ENCODE peak calls at places on chromosome 5, in ten cellular contexts. U, G, I, J, K, M, L, P, Q and T are unnamed samples.

GRCh38 chr5:37501152-37501551 is 122.0 kb downstream of the WDR70 start:
- DNase-seq in P (peak; percentile 7), L (no peak), U (no peak), Q (no peak), K (no peak), J (no peak), G (no peak), I (peak; percentile 3), M (no peak), T (no peak)

GRCh38 chr5:147968855-147969254 is 62.5 kb upstream of the C5orf46 start:
- DNase-seq in Q (no peak), G (no peak), I (no peak), J (no peak), K (no peak), P (peak; percentile 55), M (no peak), U (no peak), L (no peak), T (no peak)

GRCh38 chr5:81425569-81425968 is 31.6 kb upstream of the ACOT12 start:
- DNase-seq in L (no peak), J (no peak), K (no peak), G (no peak), U (peak; percentile 75), P (peak; percentile 47), Q (no peak), I (peak; percentile 32), M (no peak), T (no peak)

GRCh38 chr5:148920646-148921288 is 94.4 kb downstream of the ADRB2 start:
- DNase-seq in P (no peak), Q (no peak), K (no peak), U (no peak), J (no peak), G (no peak), I (no peak), M (no peak), L (no peak), T (no peak)

GRCh38 chr5:150562832-150563231 is 54.9 kb downstream of the NDST1 start:
- DNase-seq in J (peak; percentile 37), M (no peak), P (peak; percentile 51), G (peak; percentile 70), Q (no peak), I (peak; percentile 47), K (peak; percentile 7), U (peak; percentile 53), L (no peak), T (no peak)

GRCh38 chr5:158875272-158875679 is 224.4 kb downstream of the EBF1 start:
- DNase-seq in L (no peak), M (no peak), K (no peak), G (no peak), Q (no peak), U (peak; percentile 57), J (no peak), P (no peak), I (no peak), T (no peak)

GRCh38 chr5:55694152-55694830 is 17.8 kb downstream of the SLC38A9 start:
- DNase-seq in Q (no peak), J (no peak), K (no peak), G (no peak), M (no peak), P (peak; percentile 32), I (peak; percentile 34), U (peak; percentile 54), L (no peak), T (no peak)

GRCh38 chr5:141883184-141883947 is 5.2 kb upstream of the PCDH1 start:
- DNase-seq in G (no peak), J (no peak), Q (peak; percentile 57), M (peak; percentile 47), I (no peak), P (no peak), U (no peak), K (peak; percentile 53), L (no peak), T (peak; percentile 75)

GRCh38 chr5:132238169-132238744 is 10.6 kb upstream of the P4HA2 start:
- DNase-seq in P (peak; percentile 51), M (peak; percentile 68), J (peak; percentile 85), L (peak; percentile 80), K (peak; percentile 76), Q (peak; percentile 71), G (peak; percentile 88), U (peak; percentile 82), I (peak; percentile 41), T (peak; percentile 71)

GRCh38 chr5:44388504-44389409 is 463 bp downstream of the FGF10 start:
- DNase-seq in P (no peak), Q (peak; percentile 40), U (no peak), K (peak; percentile 47), G (no peak), I (no peak), L (peak; percentile 42), M (peak; percentile 25), J (no peak), T (peak; percentile 57)

GRCh38 chr5:60262576-60263295 is 369.2 kb upstream of the PDE4D start:
- DNase-seq in K (no peak), U (no peak), Q (no peak), J (no peak), P (no peak), L (no peak), I (no peak), M (no peak), G (no peak), T (no peak)

GRCh38 chr5:56516936-56517521 is 283.9 kb upstream of the ANKRD55 start:
- DNase-seq in P (no peak), G (no peak), K (no peak), J (peak; percentile 66), Q (no peak), U (no peak), I (peak; percentile 67), L (peak; percentile 60), M (peak; percentile 55), T (no peak)

DNA sequence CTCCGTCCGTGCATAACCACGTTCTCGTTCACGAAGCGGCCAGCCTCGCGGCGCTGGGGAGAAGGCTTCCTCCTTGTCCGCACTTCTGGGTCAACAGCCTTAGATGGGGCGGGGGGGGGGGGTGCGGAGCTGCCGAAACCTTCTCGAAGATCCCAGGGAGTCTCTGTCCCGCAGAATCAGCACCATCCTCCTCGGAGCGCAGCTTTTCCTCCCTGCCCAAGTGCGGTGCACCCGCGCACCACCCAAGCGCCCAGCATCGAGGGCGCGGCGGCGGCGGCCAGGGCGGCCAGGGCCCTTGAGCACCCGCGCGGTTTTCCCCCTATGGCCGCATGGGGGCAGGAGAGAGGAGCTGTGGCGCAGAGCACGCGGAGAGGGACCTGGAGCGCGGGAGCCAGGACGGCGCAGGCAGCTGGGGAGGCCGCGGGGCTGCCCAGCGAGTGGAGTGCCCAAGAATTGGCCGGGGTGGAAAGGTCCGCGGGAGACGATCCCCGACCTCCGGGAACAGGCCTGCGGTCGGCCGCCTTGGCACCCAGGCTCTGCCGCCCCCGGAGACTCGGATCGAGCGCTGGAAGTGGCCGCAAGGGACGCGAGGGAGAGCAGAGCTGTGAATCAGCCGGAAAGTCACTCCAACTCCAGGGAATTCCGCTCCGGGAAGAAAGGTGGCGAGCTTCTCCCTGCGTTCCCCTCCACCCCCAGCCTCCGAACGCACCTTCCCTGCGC is 43.1 kb downstream of the TMEM174 start:
- DNase-seq in K (peak; percentile 92), I (peak; percentile 49), P (peak; percentile 77), U (no peak), G (peak; percentile 87), M (peak; percentile 73), Q (peak; percentile 80), J (peak; percentile 87), L (peak; percentile 84), T (peak; percentile 89)
- H3K4me3 ChIP-seq in K (peak overlapping the region; percentile 58), I (peak overlapping the region; percentile 36), P (peak overlapping the region; percentile 38), U (no peak overlapping the region), G (peak overlapping the region; percentile 33), M (no peak overlapping the region), Q (peak overlapping the region; percentile 46), J (peak overlapping the region; percentile 51), L (peak overlapping the region; percentile 4), T (peak overlapping the region; percentile 36)

GRCh38 chr5:139394123-139394653 is 716 bp downstream of the PROB1 start:
- DNase-seq in P (no peak), Q (no peak), M (peak; percentile 73), L (no peak), I (no peak), K (no peak), J (no peak), U (peak; percentile 73), G (peak; percentile 62), T (peak; percentile 70)

GRCh38 chr5:139392324-139392677 is 2.6 kb upstream of the MZB1 start:
- DNase-seq in U (no peak), J (no peak), K (no peak), M (no peak), L (no peak), Q (no peak), I (no peak), P (no peak), G (no peak), T (no peak)

GRCh38 chr5:139392678-139393496 is 2.0 kb downstream of the PROB1 start:
- DNase-seq in Q (peak; percentile 82), M (peak; percentile 67), U (peak; percentile 94), K (peak; percentile 87), P (peak; percentile 52), J (no peak), L (peak; percentile 73), I (no peak), G (peak; percentile 82), T (peak; percentile 84)

GRCh38 chr5:139394654-139395566 is at the start of gene PROB1:
- DNase-seq in P (no peak), L (no peak), I (no peak), M (peak; percentile 85), K (no peak), J (no peak), Q (no peak), U (no peak), G (no peak), T (no peak)

GRCh38 chr5:139393497-139394122 is 1.3 kb downstream of the PROB1 start:
- DNase-seq in K (peak; percentile 59), I (no peak), L (peak; percentile 43), G (no peak), Q (no peak), M (no peak), P (no peak), J (no peak), U (no peak), T (no peak)
- H3K27ac ChIP-seq in K (no peak overlapping the region), I (no peak overlapping the region), L (no peak overlapping the region), G (no peak overlapping the region), Q (peak overlapping the region; percentile 11), M (peak overlapping the region; percentile 97), P (no peak overlapping the region), J (no peak overlapping the region), U (peak overlapping the region; percentile 90), T (no peak overlapping the region)

GRCh38 chr5:43156388-43156787 is 35.6 kb upstream of the NIM1K start:
- DNase-seq in G (no peak), P (peak; percentile 59), M (no peak), U (no peak), L (no peak), Q (no peak), K (no peak), J (no peak), I (no peak), T (no peak)
- H3K36me3 ChIP-seq in G (no peaks in the 10 kb centered on the region), P (peaks cover 2% of the 10 kb centered on the region), M (peaks cover 8% of the 10 kb centered on the region), U (peaks cover 94% of the 10 kb centered on the region), L (no peaks in the 10 kb centered on the region), Q (peaks cover 6% of the 10 kb centered on the region), K (no peaks in the 10 kb centered on the region), J (peaks cover 25% of the 10 kb centered on the region), I (peaks cover 7% of the 10 kb centered on the region), T (peaks cover 5% of the 10 kb centered on the region)

DNA sequence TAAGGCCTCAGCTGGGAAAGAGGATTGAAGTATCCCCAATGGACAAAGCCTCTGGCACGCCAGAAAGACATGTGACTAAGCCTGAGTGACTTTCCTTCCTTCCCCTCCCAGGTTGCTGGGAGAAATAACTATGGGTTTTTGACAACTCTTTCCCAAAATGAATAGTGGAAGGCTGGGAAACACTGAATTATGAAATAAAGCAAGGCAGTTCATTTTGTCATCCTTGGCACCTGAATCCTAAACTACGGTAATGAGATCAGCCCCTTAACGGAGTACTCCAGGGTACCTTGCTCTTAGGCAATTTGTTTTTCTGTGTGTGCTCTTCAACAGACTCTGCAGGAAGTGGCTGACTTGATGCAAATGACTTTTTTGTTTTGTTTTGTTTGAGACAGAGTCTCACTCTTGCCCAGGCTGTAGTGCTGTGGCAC is 75.2 kb downstream of the LMNB1 start:
- DNase-seq in L (no peak), G (no peak), J (no peak), M (no peak), P (no peak), K (no peak), Q (no peak), I (no peak), U (peak; percentile 27), T (no peak)
- H3K4me3 ChIP-seq in L (no peak overlapping the region), G (no peak overlapping the region), J (no peak overlapping the region), M (no peak overlapping the region), P (no peak overlapping the region), K (no peak overlapping the region), Q (no peak overlapping the region), I (no peak overlapping the region), U (no peak overlapping the region), T (no peak overlapping the region)